ENCODE peak calls at places on chromosome 2, in seven cellular contexts. W is mammary epithelial cell, Q is cardiac muscle cell, S is colonic mucosa, V is adrenal gland, K is OCI-LY7, D is tibial nerve. B is an unnamed sample.

GRCh38 chr2:238281826-238282480 is 6.5 kb downstream of the PER2 start:
- DNase-seq in W (no peak), Q (no peak), S (no peak), V (no peak), K (no peak), D (no peak), B (no peak)

GRCh38 chr2:188068093-188068492 is 223.6 kb upstream of the GULP1 start:
- DNase-seq in W (peak; percentile 6), Q (no peak), S (no peak), V (no peak), K (no peak), D (no peak), B (no peak)

GRCh38 chr2:24050041-24050655 is 607 bp downstream of the FKBP1B start:
- DNase-seq in W (peak; percentile 12), Q (peak; percentile 31), S (peak; percentile 28), V (peak; percentile 35), K (no peak), D (no peak), B (peak; percentile 67)

GRCh38 chr2:219109468-219109867 is 48.7 kb upstream of the IHH start:
- DNase-seq in W (no peak), Q (no peak), S (peak; percentile 92), V (no peak), K (no peak), D (no peak), B (no peak)

GRCh38 chr2:98726172-98726725 is 4.7 kb downstream of the MGAT4A start:
- DNase-seq in W (no peak), Q (no peak), S (no peak), V (no peak), K (no peak), D (no peak), B (no peak)

GRCh38 chr2:121925466-121925865 is 170.0 kb downstream of the TSN start:
- DNase-seq in W (peak; percentile 5), Q (no peak), S (no peak), V (no peak), K (no peak), D (no peak), B (no peak)

GRCh38 chr2:72092099-72092498 is 55.6 kb downstream of the CYP26B1 start:
- DNase-seq in W (peak; percentile 35), Q (no peak), S (peak; percentile 31), V (no peak), K (no peak), D (no peak), B (no peak)

GRCh38 chr2:182248362-182248761 is 178.5 kb downstream of the PDE1A start:
- DNase-seq in W (no peak), Q (no peak), S (no peak), V (no peak), K (no peak), D (no peak), B (no peak)

GRCh38 chr2:3728104-3729054 is 25.0 kb downstream of the DCDC2C start:
- DNase-seq in W (peak; percentile 12), Q (peak; percentile 67), S (no peak), V (peak; percentile 38), K (peak; percentile 46), D (peak; percentile 26), B (no peak)

DNA sequence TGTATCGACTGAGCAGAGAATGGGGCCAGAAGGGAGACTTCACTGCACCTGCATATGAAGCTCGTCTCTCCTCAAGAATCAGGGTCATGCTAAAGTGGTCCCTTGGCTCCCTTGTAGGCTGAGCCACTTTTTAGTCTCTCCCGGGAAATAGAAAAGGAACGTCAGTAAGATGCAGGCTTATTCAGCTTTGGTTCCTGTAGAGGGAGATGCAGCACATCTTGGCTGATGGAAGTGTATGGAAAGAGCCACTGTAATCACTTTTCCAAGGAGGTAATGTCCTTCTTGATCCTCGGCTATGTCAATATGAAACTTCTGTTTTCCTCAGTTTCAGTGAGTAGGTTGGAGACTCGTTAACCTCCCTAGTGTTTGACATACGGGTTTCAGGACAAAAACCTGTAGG is 235.2 kb downstream of the GCA start:
- DNase-seq in W (no peak), Q (no peak), S (no peak), V (no peak), K (no peak), D (no peak), B (no peak)
- TF ChIP-seq CTCF in W (no peak), Q (no peak), S (no peak), V (no peak), K (no peak), D (no peak), B (no peak)

DNA sequence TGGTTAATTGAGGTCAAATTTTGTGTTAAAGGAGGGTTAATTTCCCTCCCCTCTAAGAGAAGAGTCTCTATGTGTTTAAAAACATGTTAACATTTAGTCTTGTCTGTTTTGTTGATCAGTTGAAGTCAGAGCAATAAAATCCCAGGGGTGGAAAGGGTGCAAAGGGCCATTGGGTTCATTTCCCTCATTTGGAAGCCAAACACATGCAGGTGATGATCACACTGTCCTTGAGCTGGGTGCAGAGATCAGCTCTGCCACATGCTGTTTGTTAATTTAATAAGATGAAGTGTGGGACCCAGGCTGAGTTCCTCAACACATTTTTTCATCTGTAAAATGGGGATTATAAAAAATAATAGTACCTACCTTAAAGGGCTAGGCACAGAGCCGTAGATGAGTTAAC is 260.9 kb downstream of the LPIN1 start:
- DNase-seq in W (no peak), Q (no peak), S (no peak), V (no peak), K (no peak), D (no peak), B (no peak)
- H3K4me1 ChIP-seq in W (peaks cover 17% of the 10 kb centered on the region), Q (no peaks in the 10 kb centered on the region), S (no peaks in the 10 kb centered on the region), V (no peaks in the 10 kb centered on the region), K (peaks cover 17% of the 10 kb centered on the region), D (no peaks in the 10 kb centered on the region), B (no peaks in the 10 kb centered on the region)

GRCh38 chr2:176096986-176097819 is 2.4 kb upstream of the HOXD12 start:
- DNase-seq in W (peak; percentile 37), Q (peak; percentile 65), S (peak; percentile 75), V (peak; percentile 73), K (peak; percentile 77), D (peak; percentile 48), B (peak; percentile 73)
- H3K4me3 ChIP-seq in W (peak overlapping the region; percentile 8), Q (peak overlapping the region; percentile 33), S (peak overlapping the region; percentile 34), V (no peak overlapping the region), K (peak overlapping the region; percentile 63), D (peak overlapping the region; percentile 41), B (peak overlapping the region; percentile 52)

DNA sequence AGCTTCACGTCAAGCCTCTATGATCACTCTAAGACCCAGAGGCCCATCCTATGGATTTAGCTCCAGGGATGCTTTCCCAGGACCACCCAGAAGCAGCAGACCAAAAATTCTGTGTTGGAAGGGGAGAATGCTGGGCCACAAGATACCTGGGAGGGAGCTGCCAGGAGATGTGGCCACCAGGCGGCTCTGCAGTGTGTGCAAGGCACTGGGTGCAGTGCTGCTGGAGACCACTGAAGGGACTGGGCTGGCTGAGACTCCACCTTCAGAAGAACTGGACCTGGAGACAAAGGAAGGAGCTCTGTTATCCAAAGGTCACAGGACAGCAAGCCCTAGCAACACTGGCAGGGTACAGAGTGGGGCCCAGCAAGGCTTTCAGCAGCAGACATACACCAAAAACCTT is 34.0 kb downstream of the KANSL3 start:
- DNase-seq in W (no peak), Q (no peak), S (no peak), V (no peak), K (peak; percentile 23), D (no peak), B (no peak)
- TF ChIP-seq CTCF in W (no peak), Q (peak; percentile 11), S (no peak), V (no peak), K (peak; percentile 64), D (no peak), B (no peak)

DNA sequence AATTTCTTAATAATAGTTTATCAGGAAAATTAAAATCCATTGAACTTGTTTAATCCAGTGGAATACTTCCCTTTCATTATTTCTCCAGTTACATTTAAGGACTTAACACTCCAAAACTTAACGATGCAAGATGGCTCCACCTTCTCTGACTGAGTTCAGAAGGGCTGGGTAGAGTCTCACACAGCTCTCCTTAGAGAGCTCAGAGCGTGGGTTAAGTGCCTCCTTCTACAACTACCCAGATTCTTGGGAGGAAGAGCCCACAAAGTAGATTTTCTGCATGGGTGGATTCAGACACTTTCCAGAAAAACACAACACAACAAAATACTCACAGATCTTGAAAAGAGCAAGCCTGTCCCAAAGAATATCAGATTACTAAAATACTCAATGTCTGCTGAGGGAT is 130.6 kb downstream of the THADA start:
- DNase-seq in W (no peak), Q (no peak), S (no peak), V (no peak), K (no peak), D (no peak), B (no peak)
- H3K4me1 ChIP-seq in W (peaks cover 32% of the 10 kb centered on the region), Q (peaks cover 3% of the 10 kb centered on the region), S (no peaks in the 10 kb centered on the region), V (peaks cover 47% of the 10 kb centered on the region), K (peaks cover 11% of the 10 kb centered on the region), D (no peaks in the 10 kb centered on the region), B (peaks cover 13% of the 10 kb centered on the region)

DNA sequence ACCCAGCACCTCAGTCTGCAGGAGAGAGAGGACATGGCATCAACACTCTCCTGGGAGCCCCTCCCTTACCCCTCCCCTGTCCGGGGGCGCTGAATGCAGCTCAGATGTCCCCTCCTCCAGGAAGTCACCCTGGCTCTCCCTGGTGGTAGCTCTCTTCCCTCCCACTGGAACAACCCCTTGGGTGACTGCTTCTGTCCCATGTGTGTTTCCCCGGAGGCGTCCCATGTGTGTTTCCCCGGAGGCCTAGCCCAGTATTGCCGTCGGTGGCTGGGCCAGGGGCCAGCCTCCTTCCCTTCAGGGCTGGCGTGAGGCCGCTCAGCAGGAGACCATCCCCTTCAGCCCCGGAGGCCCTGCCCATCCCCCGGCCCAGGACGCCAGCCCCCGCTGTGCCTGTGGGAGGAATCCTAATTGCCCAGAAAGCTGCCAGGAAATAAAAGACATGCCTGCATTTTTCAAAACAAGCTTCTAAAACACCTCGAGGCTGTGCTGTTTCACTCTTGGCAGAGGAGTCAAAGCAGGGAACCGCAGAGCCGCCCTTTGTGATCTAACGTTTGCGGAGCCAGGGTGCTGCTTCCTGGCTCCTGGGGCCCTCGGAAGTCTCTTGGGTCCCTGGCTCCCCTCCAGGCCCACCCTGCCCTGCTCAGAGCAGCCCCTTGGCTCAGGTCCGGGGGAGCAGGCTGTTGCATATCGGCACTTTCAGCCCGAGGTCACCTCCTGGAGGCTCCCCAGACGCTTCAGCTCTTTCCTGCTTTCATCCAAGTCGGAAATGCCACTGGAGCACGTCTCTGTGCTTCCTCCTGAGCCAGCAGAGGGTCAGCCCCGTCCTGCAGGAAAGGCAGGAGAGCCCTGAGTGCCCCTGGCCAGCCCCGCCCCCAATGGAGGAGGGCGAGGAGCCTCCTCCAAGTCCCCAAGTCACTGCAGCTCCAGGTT is 11.4 kb downstream of the SNED1 start:
- DNase-seq in W (peak; percentile 35), Q (peak; percentile 97), S (no peak), V (peak; percentile 66), K (no peak), D (peak; percentile 7), B (no peak)
- H3K4me3 ChIP-seq in W (peak overlapping the region; percentile 3), Q (no peak overlapping the region), S (peak overlapping the region; percentile 24), V (no peak overlapping the region), K (no peak overlapping the region), D (peak overlapping the region; percentile 40), B (peak overlapping the region; percentile 46)

GRCh38 chr2:201467666-201468065 is 16.1 kb downstream of the STRADB start:
- DNase-seq in W (no peak), Q (no peak), S (no peak), V (no peak), K (no peak), D (no peak), B (no peak)

GRCh38 chr2:201471732-201472395 is 20.3 kb downstream of the STRADB start:
- DNase-seq in W (no peak), Q (peak; percentile 48), S (no peak), V (no peak), K (no peak), D (no peak), B (no peak)

GRCh38 chr2:201466050-201466660 is 14.6 kb downstream of the STRADB start:
- DNase-seq in W (peak; percentile 53), Q (peak; percentile 70), S (no peak), V (peak; percentile 28), K (no peak), D (no peak), B (no peak)

GRCh38 chr2:201472411-201472810 is 20.9 kb downstream of the STRADB start:
- DNase-seq in W (no peak), Q (no peak), S (no peak), V (no peak), K (no peak), D (no peak), B (no peak)

GRCh38 chr2:201470821-201471731 is 19.5 kb downstream of the STRADB start:
- DNase-seq in W (peak; percentile 17), Q (peak; percentile 22), S (no peak), V (peak; percentile 50), K (no peak), D (no peak), B (no peak)
- TF ChIP-seq CTCF in W (no peak), Q (no peak), S (no peak), V (peak; percentile 35), K (no peak), D (no peak), B (no peak)

B was measured in BE2C.